ENCODE peak calls at places on chromosomes 3 and 15, in ten cellular contexts. T, R, D, Y, S, A, Q, C, J and H are unnamed samples.

GRCh38 chr3:111331306-111331705 is 210.7 kb upstream of the CD96 start:
- DNase-seq in Y (no peak), R (no peak), J (no peak), Q (no peak), C (no peak), D (no peak), T (no peak), S (no peak), A (no peak), H (no peak)

GRCh38 chr3:57951106-57951882 is 56.9 kb upstream of the FLNB start:
- DNase-seq in A (peak), Y (peak), Q (peak), S (no peak), R (peak), T (peak), C (peak), J (peak), D (peak), H (peak)

GRCh38 chr3:196670335-196670734 is 30.8 kb downstream of the NRROS start:
- DNase-seq in Q (no peak), J (no peak), D (no peak), S (no peak), Y (no peak), A (peak), R (no peak), C (no peak), T (no peak), H (no peak)

GRCh38 chr3:126551839-126552687 is 6.7 kb downstream of the C3orf22 start:
- DNase-seq in D (no peak), S (no peak), J (no peak), A (no peak), C (peak), R (no peak), Y (no peak), Q (no peak), T (no peak), H (no peak)

GRCh38 chr15:76973362-76973743 is 21.6 kb upstream of the PSTPIP1 start:
- DNase-seq in C (no peak), T (peak), Q (no peak), S (peak), J (no peak), D (no peak), R (peak), A (no peak), Y (no peak), H (no peak)

GRCh38 chr3:21795152-21795837 is 44.3 kb upstream of the ZNF385D start:
- DNase-seq in J (no peak), Y (no peak), A (peak), R (no peak), T (peak), Q (no peak), S (no peak), D (no peak), C (no peak), H (no peak)

GRCh38 chr3:138348107-138348949 is at the start of gene MRAS:
- DNase-seq in R (peak), Y (peak), J (peak), C (peak), T (peak), D (peak), Q (no peak), S (peak), A (peak), H (no peak)

GRCh38 chr15:72415304-72415703 is 17.2 kb downstream of the TMEM202 start:
- DNase-seq in Q (no peak), J (no peak), D (no peak), Y (no peak), S (no peak), A (no peak), T (no peak), R (no peak), C (no peak), H (no peak)

GRCh38 chr3:50627407-50628051 is 10.6 kb downstream of the MAPKAPK3 start:
- DNase-seq in S (no peak), J (peak), R (peak), T (peak), Q (no peak), Y (no peak), D (no peak), C (no peak), A (no peak), H (peak)

GRCh38 chr15:53787349-53787748 is 27.9 kb upstream of the WDR72 start:
- DNase-seq in Q (no peak), R (no peak), S (no peak), J (no peak), C (no peak), A (no peak), T (no peak), D (no peak), Y (no peak), H (no peak)

GRCh38 chr15:77033417-77033728 is 37.5 kb downstream of the TSPAN3 start:
- DNase-seq in T (no peak), C (no peak), Y (no peak), S (no peak), Q (no peak), A (no peak), D (no peak), R (no peak), J (no peak), H (no peak)

GRCh38 chr3:140292154-140292553 is 357.2 kb downstream of the CLSTN2 start:
- DNase-seq in A (no peak), Y (no peak), J (peak), C (no peak), T (no peak), Q (peak), D (no peak), S (no peak), R (peak), H (peak)

GRCh38 chr15:99437315-99438221 is 128.2 kb upstream of the MEF2A start:
- DNase-seq in Y (no peak), Q (no peak), A (peak), R (no peak), S (no peak), J (no peak), C (peak), T (peak), D (no peak), H (no peak)

GRCh38 chr3:194489736-194490612 is 3.2 kb upstream of the ATP13A3 start:
- DNase-seq in S (no peak), C (no peak), T (no peak), Q (no peak), J (no peak), D (no peak), R (peak), Y (no peak), A (no peak), H (no peak)

GRCh38 chr3:124491098-124491497 is 239.2 kb upstream of the UMPS start:
- DNase-seq in Y (peak), T (no peak), J (no peak), R (no peak), S (no peak), Q (no peak), C (no peak), D (no peak), A (no peak), H (no peak)

GRCh38 chr3:141412087-141412935 is 44.0 kb downstream of the ZBTB38 start:
- DNase-seq in Y (peak), A (peak), T (peak), D (no peak), S (peak), R (peak), Q (peak), J (peak), C (no peak), H (peak)

GRCh38 chr15:50128266-50128665 is 9.2 kb upstream of the ATP8B4 start:
- DNase-seq in D (peak), A (peak), J (no peak), Q (no peak), C (peak), R (no peak), S (no peak), Y (no peak), T (peak), H (no peak)

GRCh38 chr3:134419966-134420321 is 45.7 kb upstream of the AMOTL2 start:
- DNase-seq in T (no peak), D (no peak), J (no peak), Q (no peak), C (no peak), R (no peak), A (no peak), S (no peak), Y (no peak), H (no peak)

GRCh38 chr3:63968612-63969350 is 54.5 kb downstream of the PSMD6 start:
- DNase-seq in A (no peak), J (no peak), C (no peak), Q (no peak), Y (peak), R (peak), T (no peak), D (no peak), S (no peak), H (no peak)

GRCh38 chr3:63969866-63970265 is 53.4 kb downstream of the PSMD6 start:
- DNase-seq in D (no peak), J (no peak), S (no peak), Y (no peak), Q (no peak), T (no peak), R (no peak), C (no peak), A (no peak), H (no peak)

GRCh38 chr3:63966007-63966406 is 53.8 kb upstream of the SCAANT1 start:
- DNase-seq in A (no peak), T (no peak), R (no peak), D (no peak), C (no peak), S (no peak), J (no peak), Q (no peak), Y (no peak), H (no peak)

GRCh38 chr3:63966871-63967270 is 54.7 kb upstream of the SCAANT1 start:
- DNase-seq in R (no peak), T (no peak), D (no peak), C (no peak), Y (peak), J (no peak), S (no peak), A (no peak), Q (no peak), H (no peak)

DNA sequence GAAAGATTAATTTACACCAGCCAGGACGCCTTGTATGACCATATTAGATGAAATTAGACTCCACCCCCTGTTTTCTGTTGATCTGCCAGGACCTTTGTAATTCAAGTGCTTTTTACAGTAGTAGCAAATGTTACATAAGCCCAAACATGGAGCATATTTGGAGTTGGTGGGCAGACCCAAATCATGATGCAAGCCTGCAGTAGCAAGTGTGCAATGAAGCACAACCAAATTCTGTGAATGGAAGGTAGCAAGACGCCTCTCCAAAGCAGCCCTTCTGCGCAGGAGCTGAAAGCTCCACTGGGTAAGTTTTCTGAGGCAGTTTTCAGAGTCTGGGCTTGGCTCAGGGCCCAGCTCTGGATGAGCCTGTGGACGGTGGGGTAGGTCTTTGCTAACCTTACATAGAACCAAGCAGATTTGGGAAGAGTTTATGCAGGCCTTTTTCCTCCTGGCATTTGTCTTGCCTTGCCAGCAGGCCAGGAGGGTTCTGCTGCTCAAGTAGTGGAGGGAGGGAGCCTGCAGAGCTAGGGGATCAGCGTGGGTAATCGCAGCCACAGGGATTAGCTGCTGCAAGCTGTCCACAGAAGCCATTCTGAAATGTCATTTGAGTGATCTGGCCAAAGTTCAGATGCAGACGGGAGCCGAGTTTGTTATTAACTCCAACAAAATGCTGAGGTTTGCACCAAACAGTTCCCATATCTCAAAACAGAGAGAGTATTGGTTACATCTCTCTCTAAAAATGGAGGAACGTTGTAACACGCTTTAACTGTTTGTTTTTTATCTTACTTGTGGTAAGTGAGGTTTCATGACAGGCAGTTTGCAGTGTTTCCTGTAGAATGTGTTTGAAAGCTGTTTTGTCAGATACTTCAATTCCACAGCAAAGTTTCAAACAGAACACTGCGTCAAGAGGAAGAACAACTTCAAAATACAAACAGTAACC is 55.4 kb downstream of the PSMD6 start:
- DNase-seq in A (peak), J (peak), S (peak), Y (peak), T (peak), Q (no peak), D (no peak), R (peak), C (no peak), H (no peak)
- H3K4me3 ChIP-seq in A (peak), J (no peak), S (peak), Y (peak), T (peak), Q (no peak), D (peak), R (peak), C (peak), H (peak)

GRCh38 chr15:28106294-28107110 is 7.4 kb upstream of the OCA2 start:
- DNase-seq in J (no peak), T (peak), S (no peak), A (peak), D (no peak), Y (no peak), Q (no peak), C (peak), R (no peak), H (no peak)
- H3K4me3 ChIP-seq in J (peak), T (peak), S (peak), A (peak), D (peak), Y (no peak), Q (peak), C (peak), R (peak), H (peak)

GRCh38 chr3:61774279-61774890 is 213.0 kb downstream of the PTPRG start:
- DNase-seq in Y (no peak), D (no peak), C (no peak), T (no peak), J (no peak), S (no peak), A (no peak), Q (no peak), R (no peak), H (no peak)
- H3K4me3 ChIP-seq in Y (no peak), D (no peak), C (no peak), T (no peak), J (no peak), S (no peak), A (no peak), Q (no peak), R (no peak), H (no peak)

DNA sequence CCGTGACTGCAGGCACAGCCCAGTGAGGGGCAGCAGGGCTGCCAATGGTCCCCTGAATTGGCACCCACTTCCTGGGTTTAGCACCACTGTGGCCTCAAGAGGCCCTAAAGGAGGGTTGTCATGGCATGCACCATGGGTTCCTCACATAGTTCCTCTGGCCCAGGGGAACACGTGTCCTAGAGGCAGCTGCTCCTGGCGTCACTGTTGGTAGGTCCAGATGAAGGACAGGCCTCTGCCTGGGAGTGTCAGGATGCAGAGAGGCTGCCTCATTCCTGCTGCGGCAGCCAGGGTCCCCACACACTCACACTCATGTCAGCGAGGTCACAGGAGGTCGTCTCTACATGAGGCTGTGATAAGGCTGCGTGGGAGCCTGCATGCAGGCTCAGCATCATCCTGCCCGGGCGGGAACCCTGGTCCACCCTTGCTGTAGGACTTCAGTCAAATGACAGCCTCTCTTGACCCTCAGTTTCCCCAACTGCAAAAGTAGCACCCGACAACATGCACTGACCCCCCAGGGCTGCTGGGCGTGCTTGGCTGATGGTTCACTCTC is 26.1 kb upstream of the SFMBT1 start:
- DNase-seq in T (no peak), D (no peak), J (no peak), R (no peak), S (no peak), Q (no peak), Y (no peak), C (no peak), A (no peak), H (no peak)
- H3K4me3 ChIP-seq in T (no peak), D (peak), J (no peak), R (no peak), S (peak), Q (no peak), Y (no peak), C (peak), A (no peak), H (no peak)

GRCh38 chr15:43190178-43190577 is 5.0 kb downstream of the CCNDBP1 start:
- DNase-seq in Q (no peak), S (no peak), A (no peak), C (no peak), J (no peak), T (peak), Y (no peak), R (peak), D (no peak), H (no peak)

GRCh38 chr15:43185161-43186002 is at the start of gene CCNDBP1:
- DNase-seq in Y (peak), C (peak), A (peak), Q (peak), D (peak), T (peak), S (peak), R (peak), J (peak), H (no peak)

GRCh38 chr15:43189296-43189695 is 4.1 kb downstream of the CCNDBP1 start:
- DNase-seq in J (no peak), R (peak), T (no peak), D (no peak), A (no peak), Q (no peak), S (no peak), C (no peak), Y (no peak), H (no peak)

GRCh38 chr15:43186003-43186353 is 775 bp downstream of the CCNDBP1 start:
- DNase-seq in A (no peak), C (no peak), Q (no peak), S (no peak), T (no peak), R (no peak), Y (peak), D (no peak), J (no peak), H (no peak)

DNA sequence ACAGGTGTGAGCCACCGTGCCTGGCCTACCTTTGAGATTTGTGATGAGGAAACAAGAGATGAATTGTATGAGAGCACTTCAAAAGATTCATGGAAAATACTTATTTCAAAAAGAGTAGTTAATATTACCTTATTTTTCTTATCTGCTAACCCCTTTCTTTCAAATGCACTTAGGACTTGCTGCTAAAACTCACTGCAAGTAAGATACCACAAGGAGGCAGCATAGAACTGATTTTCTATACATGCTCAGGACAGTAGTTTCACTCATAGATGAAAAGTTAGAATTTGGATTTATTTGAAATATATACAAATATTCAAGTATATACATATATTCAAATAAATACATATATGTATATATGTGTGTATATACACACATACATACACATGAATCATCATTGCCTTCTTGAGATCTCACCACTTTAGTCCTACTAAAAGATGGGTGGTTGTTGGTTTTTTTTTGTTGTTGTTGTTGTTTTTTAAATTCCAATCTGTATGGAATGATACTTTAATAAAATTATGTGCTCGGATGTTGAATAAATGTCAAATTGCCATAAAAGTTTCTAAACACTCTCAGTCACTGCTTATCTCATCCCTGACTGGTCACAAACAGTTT is 2.4 kb downstream of the CCNDBP1 start:
- DNase-seq in Q (no peak), D (no peak), T (no peak), J (peak), Y (peak), R (peak), C (no peak), S (peak), A (no peak), H (peak)
- H3K4me3 ChIP-seq in Q (no peak), D (peak), T (no peak), J (no peak), Y (no peak), R (no peak), C (no peak), S (no peak), A (no peak), H (no peak)

DNA sequence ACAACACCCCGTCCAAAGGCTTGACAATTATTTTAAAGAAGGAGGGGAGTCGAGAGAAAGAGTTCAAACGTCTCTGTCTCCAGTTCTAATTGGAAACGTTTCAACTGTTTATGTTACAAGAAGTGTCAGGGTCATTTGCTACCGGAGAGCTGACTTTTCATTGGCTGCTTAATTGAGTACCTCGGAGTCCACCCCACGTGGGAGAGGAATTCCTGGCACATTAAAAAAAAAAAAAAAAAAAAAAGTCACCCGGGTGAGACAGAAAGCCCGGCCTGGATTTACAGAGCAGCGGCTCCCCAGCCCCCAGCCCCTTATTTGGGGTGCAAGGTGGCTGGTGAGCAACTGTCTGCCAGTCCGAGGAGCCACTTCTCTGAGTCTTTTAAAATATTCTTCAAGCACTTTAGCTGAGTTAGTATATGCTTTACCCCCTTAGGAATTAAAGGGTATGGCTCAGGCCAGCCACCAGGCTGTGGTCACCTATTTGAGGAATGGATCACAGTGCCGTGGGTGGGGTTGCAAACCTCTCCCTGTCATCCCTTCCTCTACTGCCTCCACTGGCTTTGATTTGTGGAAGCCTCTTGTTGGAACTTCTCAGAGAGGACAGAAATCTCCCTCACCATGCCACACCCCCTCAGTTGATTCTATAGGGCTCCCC is 3.9 kb upstream of the TLE3 start:
- DNase-seq in J (peak), D (no peak), Y (peak), T (peak), R (peak), S (no peak), A (no peak), Q (no peak), C (no peak), H (peak)
- H3K4me3 ChIP-seq in J (no peak), D (peak), Y (no peak), T (peak), R (no peak), S (no peak), A (peak), Q (no peak), C (peak), H (no peak)

DNA sequence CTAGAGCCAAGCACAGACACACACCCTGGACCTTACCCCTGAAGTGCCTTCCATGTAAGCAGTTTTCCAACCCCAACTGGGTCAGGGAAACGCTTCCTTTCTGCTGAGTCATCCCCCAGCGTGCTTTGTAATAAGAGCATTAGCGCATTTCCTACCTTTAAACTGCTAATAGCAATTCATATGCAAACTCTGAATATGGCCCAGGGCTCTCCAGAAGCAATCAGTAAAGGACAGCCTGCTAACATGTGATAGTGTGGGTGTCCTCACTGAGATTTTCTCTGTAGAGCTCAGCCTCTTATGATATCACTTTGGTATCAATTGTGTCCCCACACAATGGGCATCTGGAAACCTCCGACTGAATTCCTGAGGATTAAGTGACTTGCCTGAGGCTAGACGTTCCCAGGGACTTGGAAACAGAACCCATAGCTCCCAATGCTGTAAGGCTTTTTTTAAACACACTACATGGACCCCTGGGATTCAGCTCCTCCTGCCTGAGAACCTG is 5.6 kb downstream of the GABRB3 start:
- DNase-seq in A (no peak), T (no peak), Q (no peak), S (no peak), R (no peak), C (no peak), J (no peak), D (no peak), Y (no peak), H (no peak)
- H3K4me3 ChIP-seq in A (no peak), T (no peak), Q (no peak), S (no peak), R (no peak), C (no peak), J (no peak), D (no peak), Y (no peak), H (no peak)